ENCODE peak calls at places on chromosomes 16 and 17, in nine cellular contexts. V is right lobe of liver, F is Peyer's patch, K is tibial nerve, D is heart left ventricle, H is stomach, O is prostate gland, Y is A549, S is uterus. B is an unnamed sample.

GRCh38 chr16:66935319-66936011 is at the start of gene CES2:
- DNase-seq in D (peak), O (peak), H (peak), F (peak), S (no peak), Y (no peak), K (no peak), V (peak), B (peak)

GRCh38 chr17:67421869-67422273 is 44.8 kb downstream of the PITPNC1 start:
- DNase-seq in K (no peak), H (no peak), S (no peak), O (peak), Y (peak), F (no peak), D (no peak), V (no peak), B (peak)

GRCh38 chr16:81526935-81527334 is 82.3 kb downstream of the CMIP start:
- DNase-seq in D (peak), K (no peak), O (peak), Y (no peak), S (no peak), F (peak), H (no peak), V (no peak), B (no peak)

GRCh38 chr17:39270923-39271322 is 45.2 kb upstream of the STAC2 start:
- DNase-seq in Y (no peak), O (no peak), K (no peak), D (no peak), F (no peak), S (no peak), V (no peak), H (no peak), B (no peak)

GRCh38 chr16:70706948-70707465 is 21.2 kb upstream of the MTSS2 start:
- DNase-seq in D (no peak), F (no peak), V (no peak), O (peak), H (no peak), K (no peak), Y (peak), S (peak), B (no peak)

GRCh38 chr17:67400193-67400592 is 23.1 kb downstream of the PITPNC1 start:
- DNase-seq in V (no peak), F (no peak), S (no peak), K (no peak), H (no peak), Y (no peak), O (no peak), D (no peak), B (no peak)

GRCh38 chr17:57723427-57724037 is 21.6 kb downstream of the CCDC182 start:
- DNase-seq in Y (no peak), H (no peak), F (no peak), D (no peak), O (no peak), K (no peak), S (no peak), V (no peak), B (no peak)

GRCh38 chr16:51085271-51085670 is 65.8 kb downstream of the SALL1 start:
- DNase-seq in K (no peak), S (no peak), F (no peak), D (no peak), V (no peak), O (no peak), H (no peak), Y (no peak), B (no peak)

GRCh38 chr17:36610472-36610871 is 9.1 kb downstream of the MRM1 start:
- DNase-seq in D (no peak), F (no peak), Y (no peak), V (no peak), O (no peak), H (no peak), K (no peak), S (no peak), B (no peak)

GRCh38 chr17:40364121-40364861 is at the start of gene GJD3:
- DNase-seq in Y (no peak), H (no peak), S (no peak), K (no peak), V (no peak), D (no peak), O (no peak), F (no peak), B (no peak)

GRCh38 chr16:12837344-12837743 is 33.7 kb upstream of the CPPED1 start:
- DNase-seq in K (no peak), V (no peak), S (no peak), H (no peak), O (no peak), F (no peak), Y (no peak), D (no peak), B (no peak)

GRCh38 chr17:82497483-82498405 is 21.8 kb upstream of the FOXK2 start:
- DNase-seq in K (peak), S (peak), H (no peak), Y (no peak), F (no peak), V (peak), O (no peak), D (no peak), B (peak)

GRCh38 chr16:29810699-29811169 is 1.3 kb upstream of the PRRT2 start:
- DNase-seq in S (no peak), K (no peak), V (no peak), F (no peak), H (no peak), Y (no peak), D (no peak), O (no peak), B (no peak)

GRCh38 chr16:74736531-74737157 is 36.0 kb upstream of the MLKL start:
- DNase-seq in S (no peak), H (no peak), Y (no peak), O (no peak), K (no peak), V (no peak), F (peak), D (no peak), B (no peak)

GRCh38 chr17:45906237-45906636 is 11.9 kb downstream of the MAPT start:
- DNase-seq in O (no peak), Y (no peak), V (no peak), F (no peak), K (no peak), D (no peak), H (no peak), S (no peak), B (no peak)

GRCh38 chr16:30786115-30786935 is 680 bp downstream of the ZNF629 start:
- DNase-seq in D (no peak), V (peak), F (no peak), O (no peak), S (peak), K (no peak), Y (peak), H (peak), B (peak)

GRCh38 chr17:43766413-43767052 is 7.9 kb upstream of the SOST start:
- DNase-seq in K (peak), F (peak), H (peak), Y (peak), O (peak), S (peak), D (peak), V (no peak), B (peak)

GRCh38 chr16:78976212-78976611 is 624.3 kb downstream of the MAF start:
- DNase-seq in S (no peak), F (no peak), K (no peak), H (no peak), V (no peak), D (no peak), Y (no peak), O (no peak), B (no peak)

GRCh38 chr17:19753661-19754463 is 5.8 kb upstream of the ALDH3A1 start:
- DNase-seq in V (peak), S (no peak), Y (peak), D (peak), F (peak), K (no peak), O (peak), H (peak), B (peak)

GRCh38 chr17:71363661-71364060 is 757.2 kb upstream of the SOX9 start:
- DNase-seq in H (no peak), S (no peak), V (no peak), O (no peak), K (no peak), D (no peak), Y (no peak), F (no peak), B (no peak)

GRCh38 chr17:77666881-77667395 is 291.6 kb upstream of the TNRC6C start:
- DNase-seq in S (no peak), F (no peak), O (no peak), V (no peak), H (no peak), D (no peak), K (no peak), Y (no peak), B (peak)

GRCh38 chr16:24838554-24839266 is 7.1 kb upstream of the SLC5A11 start:
- DNase-seq in S (no peak), Y (peak), K (peak), H (no peak), F (no peak), D (no peak), O (no peak), V (no peak), B (peak)

GRCh38 chr16:68786685-68787418 is 49.8 kb downstream of the CDH1 start:
- DNase-seq in F (no peak), S (peak), V (peak), H (no peak), D (no peak), K (no peak), Y (no peak), O (peak), B (peak)

GRCh38 chr16:11256657-11257130 is 690 bp upstream of the SOCS1 start:
- DNase-seq in Y (peak), K (peak), O (peak), F (peak), D (peak), S (peak), V (peak), H (peak), B (peak)

GRCh38 chr17:61253293-61253801 is 146.3 kb upstream of the TBX2 start:
- DNase-seq in S (peak), H (no peak), V (no peak), F (no peak), K (peak), Y (no peak), D (peak), O (no peak), B (no peak)

GRCh38 chr16:1790611-1791255 is 2.8 kb downstream of the IGFALS start:
- DNase-seq in O (peak), S (peak), D (peak), V (peak), F (peak), K (no peak), H (no peak), Y (no peak), B (no peak)

GRCh38 chr16:85176541-85177447 is 64.5 kb upstream of the CIBAR2 start:
- DNase-seq in V (no peak), K (no peak), O (no peak), H (no peak), D (no peak), F (no peak), S (no peak), Y (no peak), B (no peak)

GRCh38 chr16:67117716-67118115 is 8.0 kb downstream of the PHAF1 start:
- DNase-seq in K (no peak), S (no peak), Y (no peak), F (no peak), H (no peak), V (no peak), O (no peak), D (no peak), B (no peak)

GRCh38 chr17:78966906-78967600 is 12.7 kb downstream of the LGALS3BP start:
- DNase-seq in D (no peak), K (no peak), S (no peak), F (no peak), O (no peak), H (no peak), V (no peak), Y (no peak), B (no peak)

GRCh38 chr16:68444058-68444657 is 4.2 kb downstream of the SMPD3 start:
- DNase-seq in D (peak), S (no peak), H (peak), V (peak), O (no peak), Y (no peak), K (no peak), F (no peak), B (peak)

GRCh38 chr17:13940858-13941665 is 128.2 kb upstream of the COX10 start:
- DNase-seq in O (no peak), H (no peak), Y (peak), V (no peak), K (no peak), F (no peak), S (no peak), D (no peak), B (no peak)

GRCh38 chr17:13562271-13562800 is 39.4 kb downstream of the HS3ST3A1 start:
- DNase-seq in S (peak), Y (no peak), O (no peak), D (peak), F (no peak), H (no peak), K (no peak), V (no peak), B (no peak)

GRCh38 chr16:4713663-4714501 is 20.2 kb downstream of the ANKS3 start:
- DNase-seq in O (no peak), S (no peak), F (no peak), D (no peak), V (no peak), Y (no peak), K (no peak), H (no peak), B (no peak)

GRCh38 chr17:27741361-27741861 is 58.9 kb downstream of the NOS2 start:
- DNase-seq in D (no peak), Y (no peak), K (no peak), S (no peak), F (no peak), H (no peak), O (no peak), V (no peak), B (no peak)

GRCh38 chr17:42744806-42745617 is at the start of gene EZH1:
- DNase-seq in K (peak), H (peak), D (peak), S (peak), V (peak), F (peak), Y (peak), O (peak), B (peak)
- TF ChIP-seq POLR2A in K (peak), H (no peak), D (peak), S (peak), V (peak), F (peak), Y (peak), O (peak), B (peak)

DNA sequence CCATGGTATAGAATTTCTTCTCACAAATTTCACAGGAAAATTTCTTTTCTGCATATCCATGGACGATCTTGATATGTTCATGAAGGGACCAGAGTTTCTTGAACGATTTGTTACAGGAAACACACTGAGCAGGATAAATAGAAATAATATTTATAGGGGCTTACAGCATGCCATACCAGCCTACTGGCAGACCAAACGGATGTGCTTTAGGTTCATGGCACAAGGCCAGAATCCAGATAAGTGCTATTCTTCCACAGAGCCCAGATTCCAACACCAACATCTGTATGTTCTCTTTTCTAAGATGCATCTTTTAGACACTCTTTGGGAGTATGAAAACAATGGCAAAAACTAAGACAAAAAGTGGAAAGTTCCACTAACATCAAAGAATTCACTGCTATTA is 49.3 kb downstream of the ZNF652 start:
- DNase-seq in D (no peak), O (no peak), K (no peak), V (no peak), Y (no peak), S (no peak), H (no peak), F (no peak), B (no peak)
- H3K27ac ChIP-seq in D (no peak), O (no peak), K (no peak), V (no peak), Y (no peak), S (no peak), H (no peak), F (no peak), B (no peak)

GRCh38 chr17:75405365-75406221 is at the start of gene GRB2:
- DNase-seq in F (peak), V (peak), Y (peak), O (peak), H (peak), D (peak), K (peak), S (peak), B (peak)
- TF ChIP-seq POLR2A in F (peak), V (peak), Y (peak), O (peak), H (no peak), D (peak), K (no peak), S (peak), B (peak)

GRCh38 chr17:699350-699749 is 15.3 kb downstream of the VPS53 start:
- DNase-seq in Y (no peak), O (peak), V (no peak), S (no peak), D (no peak), F (no peak), K (peak), H (peak), B (no peak)
- H3K27ac ChIP-seq in Y (no peak), O (peak), V (peak), S (no peak), D (peak), F (no peak), K (no peak), H (peak), B (peak)

GRCh38 chr17:80892900-80893603 is 98.6 kb upstream of the CHMP6 start:
- DNase-seq in V (no peak), Y (peak), K (no peak), O (no peak), S (no peak), H (no peak), F (no peak), D (peak), B (no peak)

GRCh38 chr17:80892019-80892855 is 99.4 kb upstream of the CHMP6 start:
- DNase-seq in H (no peak), F (no peak), S (peak), D (peak), K (peak), O (peak), V (no peak), Y (peak), B (peak)

GRCh38 chr17:80890551-80890930 is 101.1 kb upstream of the CHMP6 start:
- DNase-seq in S (no peak), H (no peak), D (no peak), O (no peak), V (peak), K (no peak), Y (no peak), F (no peak), B (no peak)

GRCh38 chr17:80889897-80890550 is 101.6 kb upstream of the CHMP6 start:
- DNase-seq in V (peak), Y (no peak), O (no peak), D (no peak), K (no peak), S (no peak), F (no peak), H (no peak), B (no peak)

DNA sequence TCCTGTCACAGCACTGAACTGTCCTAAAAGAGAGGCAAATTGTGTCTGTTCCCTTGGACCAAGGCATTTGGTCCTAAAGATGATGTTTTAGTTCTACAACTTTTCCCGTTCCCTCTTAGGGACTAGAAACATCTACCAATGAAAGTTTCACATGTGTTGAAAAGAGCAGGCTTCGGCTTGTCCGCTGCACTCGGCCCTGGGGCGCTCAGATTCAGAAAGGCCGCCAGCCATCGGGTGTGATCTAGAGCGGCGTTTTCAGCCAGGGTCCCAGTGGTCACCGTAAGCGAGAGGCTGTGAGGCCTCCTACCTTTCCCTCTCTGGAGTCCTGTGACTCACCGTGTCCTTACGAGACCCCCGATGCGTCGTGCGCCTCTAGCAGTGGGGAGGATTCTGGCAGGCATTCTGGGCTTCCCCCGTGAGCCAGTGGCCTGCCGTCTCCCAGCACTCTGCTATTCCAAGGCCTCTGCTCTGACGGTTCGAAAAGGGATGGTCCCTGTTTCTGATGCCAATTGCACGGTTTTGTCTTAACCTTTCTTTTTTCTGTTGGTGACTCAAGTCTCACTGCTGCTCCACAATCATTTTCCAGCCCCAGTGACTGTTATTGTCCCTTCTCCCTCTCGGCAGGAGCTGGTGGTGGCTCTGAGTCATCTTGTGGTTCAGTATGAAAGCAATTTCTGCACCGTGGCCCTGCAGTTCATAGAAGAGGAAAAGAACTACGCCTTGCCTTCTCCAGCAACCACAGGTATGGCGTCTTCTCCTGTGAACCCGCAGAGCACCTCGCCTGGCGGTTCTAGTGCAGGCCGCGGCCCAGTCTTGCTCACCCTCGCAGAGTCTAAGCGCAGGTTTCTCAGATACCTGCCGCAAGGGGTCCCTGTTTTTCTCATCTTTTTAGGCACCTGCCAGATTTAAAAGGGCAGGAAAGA is 100.3 kb upstream of the CHMP6 start:
- DNase-seq in D (no peak), V (peak), O (no peak), S (no peak), H (peak), K (no peak), F (no peak), Y (peak), B (peak)
- TF ChIP-seq POLR2A in D (no peak), V (no peak), O (no peak), S (no peak), H (no peak), K (no peak), F (no peak), Y (no peak), B (no peak)

DNA sequence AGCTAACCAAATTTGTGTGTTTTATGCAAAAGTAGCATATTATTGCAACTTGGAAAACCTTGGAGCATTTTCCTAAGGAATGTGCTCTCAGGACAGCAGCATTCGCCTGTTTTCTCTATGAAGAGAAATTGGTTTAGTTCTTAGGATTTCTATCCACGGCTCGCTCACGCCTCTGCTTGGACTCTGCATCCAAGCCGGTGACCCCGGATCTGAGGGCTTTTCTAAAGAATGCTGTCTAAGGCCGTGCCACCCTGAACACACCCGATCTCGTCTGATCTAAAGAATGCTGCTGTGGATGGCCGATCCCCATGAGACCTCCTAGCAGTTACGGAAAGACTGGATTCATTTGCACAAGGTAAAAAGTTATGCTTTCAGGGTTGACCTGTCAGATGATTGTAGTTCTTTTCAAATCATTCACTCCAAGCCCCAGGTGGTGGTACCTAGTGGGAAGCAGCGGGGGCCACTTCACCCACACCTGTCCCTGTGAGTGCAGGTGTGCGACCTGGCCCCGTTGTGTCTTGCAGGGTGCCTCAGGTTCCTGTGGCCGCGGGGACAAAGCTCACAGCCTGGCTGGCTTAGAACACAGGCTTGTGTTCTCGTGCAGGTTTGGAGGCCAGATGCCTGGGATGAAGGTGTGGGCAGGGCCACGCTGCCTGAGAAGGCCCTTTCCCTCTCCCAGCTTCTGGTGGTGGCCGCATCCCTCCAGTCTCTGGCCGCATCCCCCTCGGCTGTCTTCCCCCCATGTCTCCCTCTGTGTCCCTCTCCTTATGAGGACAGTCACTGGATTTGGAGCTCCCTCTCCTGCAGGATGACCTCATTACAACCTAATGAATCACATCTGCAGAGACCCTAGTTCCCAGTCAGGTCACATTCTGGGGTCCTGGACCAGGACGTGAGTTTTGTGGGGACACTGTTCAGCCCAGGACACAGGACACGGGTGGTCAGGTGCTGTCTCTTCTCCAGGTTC is 71.1 kb downstream of the BANP start:
- DNase-seq in O (no peak), H (no peak), D (no peak), F (no peak), S (peak), Y (no peak), V (no peak), K (no peak), B (no peak)
- H3K27ac ChIP-seq in O (no peak), H (no peak), D (no peak), F (no peak), S (no peak), Y (no peak), V (no peak), K (peak), B (no peak)